ENCODE peak calls at places on chromosomes 12 and 14, in seven cellular contexts. P is CD8-positive, alpha-beta memory T cell; Z is H1; K is HCT116; W is effector memory CD4-positive, alpha-beta T cell; S is fibroblast of lung; F is psoas muscle. D is an unnamed sample.

GRCh38 chr14:84090837-84091236 is 1439.1 kb upstream of the FLRT2 start:
- DNase-seq in P (no peak), Z (no peak), K (no peak), W (no peak), S (no peak), F (no peak), D (no peak)

GRCh38 chr12:122951979-122952892 is 14.0 kb downstream of the ABCB9 start:
- DNase-seq in P (peak; percentile 51), Z (peak; percentile 73), K (peak; percentile 59), W (peak; percentile 50), S (peak; percentile 55), F (peak; percentile 73), D (no peak)

GRCh38 chr12:113933201-113933786 is 32.8 kb downstream of the RBM19 start:
- DNase-seq in P (no peak), Z (no peak), K (no peak), W (no peak), S (peak; percentile 77), F (peak; percentile 41), D (no peak)

GRCh38 chr12:112166051-112167015 is 41.0 kb downstream of the TRAFD1 start:
- DNase-seq in P (no peak), Z (no peak), K (no peak), W (no peak), S (no peak), F (no peak), D (no peak)

GRCh38 chr12:77236066-77236465 is 170.7 kb upstream of the E2F7 start:
- DNase-seq in P (no peak), Z (no peak), K (no peak), W (no peak), S (peak; percentile 75), F (no peak), D (no peak)

GRCh38 chr14:101595887-101596721 is 34.8 kb downstream of the DIO3 start:
- DNase-seq in P (no peak), Z (no peak), K (no peak), W (no peak), S (no peak), F (no peak), D (no peak)

GRCh38 chr12:103884316-103884715 is 43.3 kb upstream of the NT5DC3 start:
- DNase-seq in P (no peak), Z (no peak), K (no peak), W (no peak), S (peak; percentile 63), F (no peak), D (peak; percentile 25)

GRCh38 chr12:92503977-92504966 is 198.5 kb upstream of the PLEKHG7 start:
- DNase-seq in P (no peak), Z (no peak), K (no peak), W (no peak), S (no peak), F (peak; percentile 27), D (no peak)

GRCh38 chr14:59406454-59407245 is 58.5 kb downstream of the GPR135 start:
- DNase-seq in P (no peak), Z (no peak), K (no peak), W (no peak), S (peak; percentile 73), F (no peak), D (peak; percentile 57)

GRCh38 chr14:53273671-53274072 is 120.5 kb upstream of the DDHD1 start:
- DNase-seq in P (no peak), Z (no peak), K (no peak), W (no peak), S (no peak), F (no peak), D (peak; percentile 47)

GRCh38 chr12:110743571-110744093 is 941 bp upstream of the PPP1CC start:
- DNase-seq in P (no peak), Z (peak; percentile 53), K (no peak), W (no peak), S (peak; percentile 24), F (peak; percentile 33), D (no peak)

GRCh38 chr12:116717466-116718457 is 20.1 kb downstream of the SPRING1 start:
- DNase-seq in P (no peak), Z (no peak), K (no peak), W (no peak), S (peak; percentile 79), F (peak; percentile 84), D (no peak)

GRCh38 chr12:96091833-96092232 is 56.4 kb upstream of the LTA4H start:
- DNase-seq in P (no peak), Z (no peak), K (peak; percentile 21), W (no peak), S (no peak), F (no peak), D (peak; percentile 53)

GRCh38 chr12:80763874-80764273 is 47.2 kb downstream of the MYF5 start:
- DNase-seq in P (no peak), Z (no peak), K (peak; percentile 39), W (no peak), S (peak; percentile 50), F (no peak), D (no peak)

GRCh38 chr12:76042147-76042546 is 10.6 kb upstream of the PHLDA1 start:
- DNase-seq in P (no peak), Z (no peak), K (no peak), W (no peak), S (no peak), F (no peak), D (no peak)

GRCh38 chr12:46983959-46984833 is 95.2 kb upstream of the PCED1B start:
- DNase-seq in P (no peak), Z (peak; percentile 53), K (peak; percentile 56), W (no peak), S (peak; percentile 56), F (no peak), D (peak; percentile 78)

DNA sequence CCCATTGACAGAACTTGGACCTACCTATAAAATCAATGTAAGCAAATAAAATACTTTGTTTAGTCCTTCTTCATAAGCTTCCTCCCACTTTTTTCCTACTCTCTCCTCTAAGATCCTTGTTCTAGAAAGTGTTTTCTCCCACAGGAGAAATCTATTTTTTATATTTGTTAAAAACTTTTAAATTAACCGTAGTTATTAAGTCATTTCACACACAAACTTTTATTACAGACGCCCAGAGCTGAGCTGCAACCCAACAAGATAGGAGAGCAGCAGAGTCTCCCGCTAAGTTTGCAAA is 27.7 kb downstream of the DAD1 start:
- DNase-seq in P (no peak), Z (no peak), K (no peak), W (no peak), S (no peak), F (no peak), D (no peak)
- H3K4me1 ChIP-seq in P (peaks cover 92% of the 10 kb centered on the region), Z (peaks cover 9% of the 10 kb centered on the region), K (peaks cover 24% of the 10 kb centered on the region), W (peaks cover 94% of the 10 kb centered on the region), S (peaks cover 4% of the 10 kb centered on the region), F (peaks cover 38% of the 10 kb centered on the region), D (peaks cover 4% of the 10 kb centered on the region)

DNA sequence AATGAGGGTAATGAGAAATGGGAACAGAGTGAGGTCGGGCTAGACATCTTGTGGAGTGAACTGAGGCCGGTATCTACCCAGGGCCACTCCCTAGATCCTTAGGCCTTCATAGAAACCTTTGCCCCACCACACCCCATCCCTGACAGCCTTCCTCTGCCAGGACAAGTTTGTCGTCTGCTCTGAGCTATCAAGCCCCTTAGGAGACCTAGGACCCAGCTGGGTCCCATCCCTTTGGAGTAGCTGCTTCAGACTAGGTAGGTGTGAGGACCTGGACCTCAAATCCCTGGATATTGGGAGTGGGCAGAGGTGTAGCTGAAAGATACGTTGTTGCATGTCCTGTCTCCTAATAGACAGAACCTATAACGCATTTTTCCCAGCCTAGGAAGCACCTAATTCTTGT is at the start of gene TMEM253:
- DNase-seq in P (no peak), Z (no peak), K (no peak), W (no peak), S (no peak), F (no peak), D (no peak)
- H3K4me1 ChIP-seq in P (peaks cover 20% of the 10 kb centered on the region), Z (peaks cover 26% of the 10 kb centered on the region), K (peaks cover 57% of the 10 kb centered on the region), W (peaks cover 27% of the 10 kb centered on the region), S (peaks cover 11% of the 10 kb centered on the region), F (peaks cover 37% of the 10 kb centered on the region), D (peaks cover 37% of the 10 kb centered on the region)

GRCh38 chr14:99524804-99525698 is 43.8 kb downstream of the CCNK start:
- DNase-seq in P (no peak), Z (no peak), K (no peak), W (no peak), S (peak; percentile 68), F (peak; percentile 10), D (no peak)

GRCh38 chr14:99525699-99526080 is 44.5 kb downstream of the CCNK start:
- DNase-seq in P (no peak), Z (no peak), K (no peak), W (no peak), S (no peak), F (peak; percentile 12), D (no peak)

GRCh38 chr14:99524091-99524661 is 43.0 kb downstream of the CCNK start:
- DNase-seq in P (no peak), Z (no peak), K (no peak), W (no peak), S (peak; percentile 60), F (peak; percentile 20), D (no peak)

GRCh38 chr14:99527427-99528076 is 46.3 kb downstream of the CCNK start:
- DNase-seq in P (no peak), Z (no peak), K (no peak), W (no peak), S (no peak), F (no peak), D (no peak)

DNA sequence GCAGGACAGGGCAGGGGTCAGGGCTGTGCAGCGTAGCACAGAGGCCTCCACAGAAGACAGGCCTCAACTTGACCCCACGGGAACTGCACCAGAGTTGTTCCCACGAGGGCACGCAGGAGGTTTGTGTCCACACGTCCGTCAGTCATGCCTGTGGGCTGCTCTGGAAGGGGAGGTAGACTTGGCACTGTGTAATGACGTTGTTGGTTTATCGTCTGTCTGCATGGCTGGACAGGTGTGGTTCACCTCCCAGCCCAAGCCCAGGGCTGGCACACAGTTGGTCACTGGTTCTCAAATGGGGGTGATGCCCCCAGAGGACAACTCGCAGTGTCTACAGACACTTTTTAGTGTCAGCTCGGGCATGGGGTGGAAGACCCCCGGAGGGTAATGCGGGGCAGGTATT is 45.8 kb downstream of the CCNK start:
- DNase-seq in P (no peak), Z (no peak), K (no peak), W (no peak), S (no peak), F (no peak), D (no peak)
- H3K4me1 ChIP-seq in P (peaks cover 16% of the 10 kb centered on the region), Z (peaks cover 54% of the 10 kb centered on the region), K (no peaks in the 10 kb centered on the region), W (peaks cover 16% of the 10 kb centered on the region), S (peaks cover 11% of the 10 kb centered on the region), F (no peaks in the 10 kb centered on the region), D (peaks cover 7% of the 10 kb centered on the region)

GRCh38 chr12:50924131-50924438 is 28.3 kb upstream of the HIGD1C start:
- DNase-seq in P (no peak), Z (no peak), K (no peak), W (no peak), S (no peak), F (no peak), D (no peak)
- H3K4me1 ChIP-seq in P (peaks cover 15% of the 10 kb centered on the region), Z (peaks cover 12% of the 10 kb centered on the region), K (peaks cover 21% of the 10 kb centered on the region), W (no peaks in the 10 kb centered on the region), S (peaks cover 4% of the 10 kb centered on the region), F (peaks cover 47% of the 10 kb centered on the region), D (peaks cover 20% of the 10 kb centered on the region)

D was measured in foreskin keratinocyte.